ENCODE peak calls at places on chromosomes 7 and 10, in eight cellular contexts. Q is posterior vena cava; S is cerebellum; T is BJ; L is anterior cingulate cortex; Y is astrocyte of the hippocampus; G is stimulated activated CD4-positive, alpha-beta T cell treated with anti-CD3 and anti-CD28 coated beads, TNF-alpha, amount 100 ng/mL, for 24 hours; V is NCI-H2081. O is an unnamed sample.
A peak's percentile ranks its signal among the peaks of the same experiment; 100 is the strongest.

GRCh38 chr7:128362670-128363069 is 1.2 kb upstream of the PRRT4 start:
- DNase-seq in S (no peak), T (no peak), Q (no peak), Y (no peak), L (no peak), G (no peak), V (no peak), O (no peak)

GRCh38 chr7:155809332-155809946 is 2.8 kb downstream of the SHH start:
- DNase-seq in Y (no peak), L (no peak), T (no peak), G (no peak), V (no peak), S (no peak), Q (no peak), O (no peak)

GRCh38 chr10:73247509-73248258 is 629 bp upstream of the DNAJC9 start:
- DNase-seq in G (no peak), Q (no peak), T (no peak), S (no peak), L (no peak), Y (no peak), V (no peak), O (no peak)

GRCh38 chr7:112423987-112424386 is 26.3 kb upstream of the IFRD1 start:
- DNase-seq in G (no peak), S (no peak), Q (no peak), L (no peak), T (no peak), V (no peak), Y (no peak), O (no peak)

GRCh38 chr7:73850781-73851207 is 8.5 kb upstream of the METTL27 start:
- DNase-seq in L (no peak), Q (no peak), T (peak; percentile 99), Y (peak; percentile 95), V (no peak), S (no peak), G (no peak), O (no peak)

GRCh38 chr7:595621-596010 is 76.0 kb upstream of the PDGFA start:
- DNase-seq in V (no peak), Q (no peak), G (no peak), L (no peak), Y (no peak), S (no peak), T (no peak), O (no peak)

GRCh38 chr10:21055339-21056135 is 158.4 kb upstream of the NEBL start:
- DNase-seq in Y (no peak), V (no peak), T (no peak), S (no peak), Q (no peak), G (no peak), L (no peak), O (peak; percentile 8)

GRCh38 chr7:54259185-54259584 is 283.0 kb upstream of the VSTM2A start:
- DNase-seq in V (no peak), T (no peak), G (no peak), L (no peak), S (no peak), Q (no peak), Y (no peak), O (no peak)

GRCh38 chr10:98957801-98958200 is 277.9 kb downstream of the HPSE2 start:
- DNase-seq in Y (no peak), T (no peak), V (no peak), S (no peak), Q (no peak), L (no peak), G (no peak), O (no peak)

GRCh38 chr10:100728928-100729876 is 16.2 kb upstream of the PAX2 start:
- DNase-seq in Y (no peak), T (no peak), V (no peak), Q (no peak), L (no peak), G (no peak), S (no peak), O (no peak)

GRCh38 chr10:132388901-132389630 is 7.9 kb upstream of the PWWP2B start:
- DNase-seq in Y (no peak), Q (peak; percentile 83), G (no peak), V (no peak), T (no peak), L (no peak), S (no peak), O (peak; percentile 6)

GRCh38 chr7:107230334-107230733 is 61.5 kb downstream of the HBP1 start:
- DNase-seq in V (no peak), G (no peak), T (no peak), Y (no peak), L (no peak), Q (no peak), S (no peak), O (no peak)

GRCh38 chr7:115101199-115101598 is 179.3 kb downstream of the MDFIC start:
- DNase-seq in G (no peak), L (no peak), V (no peak), Q (no peak), S (no peak), Y (no peak), T (no peak), O (no peak)

O was measured in naive thymus-derived CD4-positive, alpha-beta T cell.